ENCODE peak calls at places on chromosomes 7 and 10, in five cellular contexts. V is endothelial cell; U is A172; Q is activated effector memory CD4-positive, alpha-beta T cell treated with Interleukin-2 at 50 U/mL for 16 hours; Z is body of pancreas. O is an unnamed sample.

GRCh38 chr7:65477326-65477725 is 103.7 kb downstream of the ZNF92 start:
- DNase-seq in V (peak; percentile 22), U (peak; percentile 26), Q (no peak), Z (peak; percentile 50), O (no peak)

GRCh38 chr10:121823993-121824463 is 103.8 kb downstream of the ATE1 start:
- DNase-seq in V (peak; percentile 12), U (peak; percentile 29), Q (no peak), Z (no peak), O (no peak)

GRCh38 chr10:73878365-73878764 is 4.0 kb upstream of the CAMK2G start:
- DNase-seq in V (no peak), U (no peak), Q (no peak), Z (no peak), O (no peak)

GRCh38 chr10:114380060-114380459 is 24.2 kb downstream of the AFAP1L2 start:
- DNase-seq in V (no peak), U (no peak), Q (no peak), Z (peak; percentile 35), O (no peak)

GRCh38 chr10:32680803-32681557 is 235.0 kb downstream of the CCDC7 start:
- DNase-seq in V (no peak), U (peak; percentile 54), Q (no peak), Z (no peak), O (no peak)

GRCh38 chr10:116146374-116146773 is 126.6 kb downstream of the GFRA1 start:
- DNase-seq in V (no peak), U (peak; percentile 42), Q (no peak), Z (no peak), O (no peak)

GRCh38 chr7:29865526-29865925 is 59.2 kb downstream of the WIPF3 start:
- DNase-seq in V (no peak), U (peak; percentile 84), Q (no peak), Z (peak; percentile 45), O (no peak)

GRCh38 chr10:104318096-104318725 is 20.1 kb downstream of the ITPRIP start:
- DNase-seq in V (no peak), U (no peak), Q (no peak), Z (no peak), O (no peak)

GRCh38 chr10:120456626-120457430 is at the start of gene PLPP4:
- DNase-seq in V (peak; percentile 35), U (peak; percentile 30), Q (no peak), Z (peak; percentile 22), O (no peak)

GRCh38 chr7:80603940-80604339 is 34.5 kb upstream of the CD36 start:
- DNase-seq in V (no peak), U (no peak), Q (no peak), Z (no peak), O (no peak)

GRCh38 chr10:30127120-30127541 is 67.7 kb upstream of the JCAD start:
- DNase-seq in V (no peak), U (no peak), Q (no peak), Z (no peak), O (no peak)